ENCODE peak calls at places on chromosomes 12 and 14, in seven cellular contexts. W is choroid plexus epithelial cell, N is cardiac fibroblast, Q is breast epithelium, G is A549, D is brain microvascular endothelial cell, X is epithelial cell of esophagus. A is an unnamed sample.

GRCh38 chr14:100534528-100535286 is 52.5 kb downstream of the BEGAIN start:
- DNase-seq in N (no peak), Q (peak; percentile 23), W (no peak), G (no peak), D (no peak), X (no peak), A (no peak)

GRCh38 chr12:9325513-9325912 is 117.3 kb upstream of the PZP start:
- DNase-seq in W (no peak), G (no peak), Q (no peak), X (no peak), N (no peak), D (no peak), A (no peak)

GRCh38 chr14:100711493-100711892 is 15.2 kb upstream of the DLK1 start:
- DNase-seq in Q (no peak), D (no peak), G (no peak), W (no peak), N (peak; percentile 10), X (no peak), A (no peak)

GRCh38 chr12:27865421-27865820 is 85.4 kb upstream of the MANSC4 start:
- DNase-seq in D (peak; percentile 56), W (peak; percentile 85), X (peak; percentile 74), N (peak; percentile 77), G (no peak), Q (no peak), A (peak; percentile 93)

GRCh38 chr12:12561305-12562015 is 1.2 kb downstream of the DUSP16 start:
- DNase-seq in N (peak; percentile 58), X (peak; percentile 68), Q (peak; percentile 62), G (peak; percentile 64), D (peak; percentile 29), W (peak; percentile 56), A (peak; percentile 32)

GRCh38 chr12:71665109-71665476 is 992 bp downstream of the THAP2 start:
- DNase-seq in D (no peak), X (no peak), W (no peak), N (no peak), G (no peak), Q (no peak), A (no peak)

GRCh38 chr12:75446857-75447256 is 33.7 kb upstream of the GLIPR1 start:
- DNase-seq in G (peak; percentile 13), X (peak; percentile 80), D (peak; percentile 31), N (peak; percentile 27), Q (no peak), W (peak; percentile 63), A (peak; percentile 80)

GRCh38 chr14:29521526-29522137 is 406.0 kb downstream of the PRKD1 start:
- DNase-seq in W (peak; percentile 29), G (no peak), Q (no peak), D (no peak), N (peak; percentile 13), X (peak; percentile 37), A (peak; percentile 14)

GRCh38 chr12:3218150-3218845 is 141.1 kb downstream of the TSPAN9 start:
- DNase-seq in X (peak; percentile 84), W (peak; percentile 70), N (peak; percentile 87), Q (peak; percentile 61), G (no peak), D (peak; percentile 80), A (peak; percentile 85)

GRCh38 chr14:64620910-64621309 is 71.1 kb downstream of the PPP1R36 start:
- DNase-seq in X (peak; percentile 99), N (no peak), D (no peak), W (no peak), G (no peak), Q (no peak), A (no peak)

GRCh38 chr14:34059037-34059924 is 108.4 kb upstream of the EGLN3 start:
- DNase-seq in W (no peak), Q (no peak), X (no peak), N (no peak), D (no peak), G (peak; percentile 66), A (no peak)

GRCh38 chr12:93759512-93760081 is 82.4 kb downstream of the CRADD start:
- DNase-seq in W (no peak), X (no peak), Q (no peak), N (no peak), D (no peak), G (no peak), A (no peak)

GRCh38 chr12:132545955-132546354 is 56.0 kb downstream of the FBRSL1 start:
- DNase-seq in X (peak; percentile 44), D (no peak), N (no peak), G (no peak), W (peak; percentile 40), Q (no peak), A (no peak)

GRCh38 chr14:81275995-81276698 is 55.4 kb upstream of the GTF2A1 start:
- DNase-seq in W (no peak), G (no peak), N (no peak), Q (no peak), X (no peak), D (no peak), A (no peak)

GRCh38 chr14:65772901-65773574 is 360.5 kb downstream of the FUT8 start:
- DNase-seq in Q (no peak), D (no peak), X (no peak), G (no peak), N (peak; percentile 16), W (peak; percentile 5), A (no peak)

GRCh38 chr12:27555928-27556778 is 32.1 kb downstream of the PPFIBP1 start:
- DNase-seq in W (peak; percentile 86), G (no peak), Q (no peak), D (peak; percentile 46), N (peak; percentile 51), X (no peak), A (peak; percentile 36)

DNA sequence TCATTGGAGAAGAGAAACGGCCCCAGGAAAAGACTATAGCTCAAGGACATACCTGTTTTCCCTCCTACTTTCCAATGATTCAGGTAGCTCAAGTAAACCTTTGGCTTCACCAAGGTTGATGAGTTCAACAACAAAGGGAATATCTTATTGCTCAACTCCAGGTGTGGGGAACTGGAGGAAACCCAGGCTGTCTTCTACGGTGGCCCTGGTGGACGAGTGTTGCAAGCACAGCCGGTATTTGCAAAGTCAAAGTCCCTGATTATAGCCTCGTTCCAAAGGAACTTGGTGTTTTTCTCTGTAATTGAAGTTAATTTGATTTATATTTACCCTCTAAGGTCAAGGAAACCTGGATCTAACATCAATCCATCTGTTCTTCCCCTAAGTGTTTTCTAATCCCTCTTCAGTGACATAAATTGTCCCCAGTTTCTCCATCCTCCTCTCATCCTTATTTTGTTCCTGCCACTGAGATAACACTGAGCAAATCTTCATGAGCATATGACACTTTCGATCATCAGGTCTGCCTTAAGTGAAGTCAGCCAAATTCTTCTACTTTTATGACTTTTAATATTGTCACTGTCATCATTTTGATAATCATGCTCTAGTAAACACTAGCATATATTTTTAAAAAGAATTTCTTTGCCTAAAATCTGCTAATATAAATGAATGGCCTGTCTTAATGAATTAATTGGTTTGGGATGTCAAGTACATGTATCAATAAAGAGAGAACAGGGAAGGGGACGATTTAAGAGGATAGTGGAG is 174.6 kb upstream of the TBX3 start:
- DNase-seq in D (no peak), X (peak; percentile 4), Q (no peak), W (no peak), G (peak; percentile 51), N (no peak), A (no peak)
- TF ChIP-seq CTCF in D (peak; percentile 50), X (peak; percentile 11), Q (no peak), W (peak; percentile 46), G (no peak), N (peak; percentile 31), A (no peak)

GRCh38 chr12:26156996-26157395 is 32.2 kb upstream of the BHLHE41 start:
- DNase-seq in D (no peak), G (no peak), Q (no peak), W (no peak), N (no peak), X (no peak), A (no peak)
- H3K4me3 ChIP-seq in D (no peak overlapping the region), G (no peak overlapping the region), Q (no peak overlapping the region), W (no peak overlapping the region), N (no peak overlapping the region), X (no peak overlapping the region), A (no peak overlapping the region)

GRCh38 chr12:102119674-102120563 is at the start of the genes NUP37 and PARPBP:
- DNase-seq in W (peak; percentile 84), Q (peak; percentile 71), D (peak; percentile 85), X (peak; percentile 93), G (peak; percentile 93), N (peak; percentile 85), A (peak; percentile 96)
- TF ChIP-seq CTCF in W (peak; percentile 20), Q (no peak), D (peak; percentile 5), X (no peak), G (no peak), N (no peak), A (no peak)

GRCh38 chr12:113462117-113462774 is 9.4 kb downstream of the LHX5 start:
- DNase-seq in N (peak; percentile 81), G (peak; percentile 85), X (peak; percentile 76), W (peak; percentile 80), D (peak; percentile 56), Q (peak; percentile 55), A (peak; percentile 92)
- H3K4me3 ChIP-seq in N (peak overlapping the region; percentile 18), G (peak overlapping the region; percentile 32), X (peak overlapping the region; percentile 25), W (no peak overlapping the region), D (no peak overlapping the region), Q (no peak overlapping the region), A (no peak overlapping the region)

DNA sequence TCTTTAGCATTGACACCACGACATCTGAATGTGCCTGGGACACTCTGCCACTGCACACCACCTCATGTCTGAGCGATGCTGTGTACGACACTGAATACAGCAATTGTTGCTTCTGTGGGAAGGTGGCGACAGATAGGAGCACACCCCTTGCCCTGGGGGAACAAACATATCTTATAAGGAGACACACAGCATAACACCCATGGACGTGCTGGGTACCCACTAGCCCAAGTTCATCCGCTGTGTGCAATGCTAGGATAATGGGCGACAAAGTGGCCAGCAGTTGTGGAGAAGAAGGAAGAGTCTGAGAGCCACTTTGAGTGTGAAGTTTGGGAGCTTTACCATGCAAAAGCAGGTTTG is 61.1 kb downstream of the VWF start:
- DNase-seq in N (no peak), W (no peak), D (no peak), X (no peak), G (no peak), Q (no peak), A (no peak)
- TF ChIP-seq CTCF in N (no peak), W (no peak), D (no peak), X (no peak), G (no peak), Q (no peak), A (no peak)

DNA sequence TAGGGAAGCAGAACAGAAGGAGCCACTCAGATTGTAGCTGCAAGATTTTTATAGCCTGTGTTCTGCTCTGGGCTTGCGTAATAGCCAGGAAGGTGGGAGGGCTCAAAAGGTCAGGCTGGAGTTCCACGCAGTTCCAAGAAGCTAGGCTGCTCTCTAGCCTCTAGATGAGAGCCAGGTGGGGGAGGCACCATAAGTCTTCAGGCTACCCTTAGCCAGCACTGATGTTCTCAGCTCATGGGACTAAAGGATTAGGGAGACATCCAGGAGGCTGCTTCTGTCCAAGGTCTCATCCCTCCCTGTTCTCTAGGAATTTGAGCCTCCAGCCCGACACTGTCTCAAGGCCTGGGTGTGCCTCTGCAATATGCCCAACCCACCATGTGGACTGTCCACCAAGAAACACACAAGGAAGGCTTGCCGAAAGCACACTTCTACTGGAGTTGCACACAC is 1.7 kb downstream of the LMBR1L start:
- DNase-seq in X (no peak), Q (no peak), G (no peak), D (no peak), W (peak; percentile 38), N (peak; percentile 70), A (peak; percentile 80)
- H3K4me3 ChIP-seq in X (no peak overlapping the region), Q (peak overlapping the region; percentile 97), G (no peak overlapping the region), D (peak overlapping the region; percentile 86), W (peak overlapping the region; percentile 88), N (peak overlapping the region; percentile 93), A (peak overlapping the region; percentile 88)

DNA sequence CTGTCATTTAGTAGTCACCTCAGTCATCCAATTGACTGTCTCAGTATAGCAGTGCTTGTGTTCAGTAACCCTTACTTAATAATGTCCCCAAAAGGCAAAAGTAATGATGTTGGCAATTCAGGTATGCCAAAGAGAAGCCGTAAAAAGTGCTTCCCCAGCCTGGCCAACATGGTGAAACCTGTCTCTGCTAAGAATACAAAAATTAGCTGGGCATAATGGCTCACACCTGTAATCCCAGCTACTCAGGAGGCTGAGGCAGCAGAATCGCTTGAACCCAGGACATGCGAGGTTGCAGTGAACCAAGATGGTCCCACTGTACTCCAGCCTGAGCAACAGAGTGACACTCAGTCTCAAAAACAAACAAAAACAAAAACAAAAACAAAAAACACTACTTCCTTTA is 33.6 kb downstream of the SENP1 start:
- DNase-seq in G (no peak), X (no peak), Q (no peak), N (no peak), W (no peak), D (no peak), A (no peak)
- TF ChIP-seq CTCF in G (no peak), X (no peak), Q (no peak), N (no peak), W (no peak), D (no peak), A (no peak)

A was measured in foreskin fibroblast.